ENCODE peak calls at places on chromosomes 11 and 22, in four cellular contexts. One of them, this sample, is unnamed.
A peak's percentile ranks its signal among the peaks of the same experiment; 100 is the strongest.

GRCh38 chr11:19241260-19242183 is 777 bp upstream of the E2F8 start:
- DNase-seq in sigmoid colon: peak; percentile 66
- DNase-seq in IMR-90: no peak
- DNase-seq in CD8-positive, alpha-beta memory T cell: peak; percentile 4
- DNase-seq in this sample: peak; percentile 19

GRCh38 chr22:29314537-29315285 is 786 bp downstream of the RASL10A start:
- DNase-seq in CD8-positive, alpha-beta memory T cell: no peak
- DNase-seq in sigmoid colon: no peak
- DNase-seq in IMR-90: no peak
- DNase-seq in this sample: no peak

GRCh38 chr11:120334894-120335462 is 1.2 kb upstream of the ARHGEF12 start:
- DNase-seq in CD8-positive, alpha-beta memory T cell: peak; percentile 61
- DNase-seq in sigmoid colon: peak; percentile 82
- DNase-seq in IMR-90: peak; percentile 94
- DNase-seq in this sample: no peak

GRCh38 chr11:62516736-62517371 is 29.8 kb downstream of the AHNAK start:
- DNase-seq in sigmoid colon: no peak
- DNase-seq in IMR-90: no peak
- DNase-seq in CD8-positive, alpha-beta memory T cell: no peak
- DNase-seq in this sample: no peak

GRCh38 chr11:126400019-126400962 is 44.8 kb downstream of the ST3GAL4 start:
- DNase-seq in sigmoid colon: no peak
- DNase-seq in CD8-positive, alpha-beta memory T cell: no peak
- DNase-seq in IMR-90: no peak
- DNase-seq in this sample: no peak

GRCh38 chr11:86249307-86250098 is 5.0 kb downstream of the EED start:
- DNase-seq in CD8-positive, alpha-beta memory T cell: no peak
- DNase-seq in IMR-90: no peak
- DNase-seq in sigmoid colon: no peak
- DNase-seq in this sample: no peak

GRCh38 chr22:22721681-22722309 is 77.4 kb downstream of the GGTLC2 start:
- DNase-seq in CD8-positive, alpha-beta memory T cell: peak; percentile 37
- DNase-seq in sigmoid colon: no peak
- DNase-seq in IMR-90: peak; percentile 83
- DNase-seq in this sample: no peak

GRCh38 chr11:60957188-60957587 is 5.2 kb upstream of the SLC15A3 start:
- DNase-seq in CD8-positive, alpha-beta memory T cell: no peak
- DNase-seq in sigmoid colon: no peak
- DNase-seq in IMR-90: no peak
- DNase-seq in this sample: no peak

GRCh38 chr11:114135737-114136151 is 76.2 kb downstream of the ZBTB16 start:
- DNase-seq in IMR-90: no peak
- DNase-seq in CD8-positive, alpha-beta memory T cell: no peak
- DNase-seq in sigmoid colon: peak; percentile 47
- DNase-seq in this sample: no peak

GRCh38 chr22:47835726-47836125 is 1073.3 kb downstream of the TBC1D22A start:
- DNase-seq in sigmoid colon: no peak
- DNase-seq in CD8-positive, alpha-beta memory T cell: no peak
- DNase-seq in IMR-90: peak; percentile 6
- DNase-seq in this sample: no peak

GRCh38 chr11:62792193-62792575 is 378 bp upstream of the TMEM223 start:
- DNase-seq in IMR-90: peak; percentile 18
- DNase-seq in CD8-positive, alpha-beta memory T cell: no peak
- DNase-seq in sigmoid colon: peak; percentile 81
- DNase-seq in this sample: no peak

GRCh38 chr11:47924184-47924671 is 56.1 kb upstream of the PTPRJ start:
- DNase-seq in CD8-positive, alpha-beta memory T cell: no peak
- DNase-seq in sigmoid colon: no peak
- DNase-seq in IMR-90: peak; percentile 86
- DNase-seq in this sample: no peak

GRCh38 chr11:205221-206001 is 1.8 kb downstream of the BET1L start:
- DNase-seq in CD8-positive, alpha-beta memory T cell: no peak
- DNase-seq in IMR-90: no peak
- DNase-seq in sigmoid colon: peak; percentile 58
- DNase-seq in this sample: no peak

GRCh38 chr22:41966607-41967240 is 2.5 kb upstream of the SEPTIN3 start:
- DNase-seq in sigmoid colon: no peak
- DNase-seq in CD8-positive, alpha-beta memory T cell: peak; percentile 20
- DNase-seq in IMR-90: peak; percentile 88
- DNase-seq in this sample: no peak

GRCh38 chr22:29112680-29113079 is 39.8 kb downstream of the KREMEN1 start:
- DNase-seq in IMR-90: peak; percentile 8
- DNase-seq in sigmoid colon: no peak
- DNase-seq in CD8-positive, alpha-beta memory T cell: no peak
- DNase-seq in this sample: no peak

GRCh38 chr11:8983552-8983951 is 19.3 kb upstream of the TMEM9B start:
- DNase-seq in CD8-positive, alpha-beta memory T cell: no peak
- DNase-seq in IMR-90: no peak
- DNase-seq in sigmoid colon: no peak
- DNase-seq in this sample: no peak

GRCh38 chr22:20150381-20151275 is at the start of gene CCDC188:
- DNase-seq in CD8-positive, alpha-beta memory T cell: no peak
- DNase-seq in IMR-90: no peak
- DNase-seq in sigmoid colon: no peak
- DNase-seq in this sample: no peak

DNA sequence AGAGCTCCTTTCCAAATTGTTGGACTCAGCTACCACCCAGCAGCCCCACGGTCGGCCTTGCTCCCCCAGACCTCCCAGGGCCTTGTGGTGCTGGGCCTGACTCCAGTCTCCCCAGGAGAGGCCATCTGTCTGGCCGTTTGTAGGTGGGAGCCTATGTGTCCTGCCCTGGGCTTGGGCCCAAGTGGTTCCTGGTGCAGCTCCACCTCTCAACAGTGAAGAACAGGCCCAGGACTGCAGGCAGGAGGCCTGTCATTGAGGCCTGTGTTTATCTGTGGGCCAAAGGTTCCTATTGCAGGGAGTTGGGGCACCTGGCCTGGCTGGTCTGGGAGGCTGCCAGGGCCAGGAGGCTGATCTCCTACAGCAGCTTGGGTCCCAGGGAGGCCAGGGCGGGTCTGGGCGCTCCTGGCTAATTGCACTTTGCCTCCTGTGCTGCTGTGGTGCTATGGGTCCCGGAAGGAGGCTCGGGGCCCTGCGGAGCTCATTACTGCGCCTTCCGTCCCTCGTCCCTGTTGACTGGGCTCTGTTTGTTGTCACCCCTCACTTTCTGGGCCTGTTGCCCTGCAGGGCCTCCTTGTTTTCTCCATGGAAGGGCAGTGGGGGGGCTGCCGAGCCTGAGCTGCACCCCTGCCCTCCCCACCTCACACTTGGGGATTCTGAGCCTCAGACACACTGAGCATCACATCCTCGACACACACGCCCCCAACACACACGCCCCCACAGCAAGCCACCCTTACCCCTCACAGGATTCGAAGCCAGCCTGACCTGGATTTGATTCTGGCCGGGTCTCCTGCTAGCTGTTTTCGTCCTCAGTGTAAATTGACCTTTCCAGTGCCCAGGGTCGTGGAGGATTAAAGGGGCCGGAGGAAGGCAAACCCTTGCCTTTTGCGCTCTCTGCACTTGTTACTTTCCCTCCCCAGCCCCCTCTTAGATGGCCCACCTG is 6.8 kb upstream of the OMP start:
- DNase-seq in sigmoid colon: peak; percentile 55
- DNase-seq in CD8-positive, alpha-beta memory T cell: no peak
- DNase-seq in IMR-90: no peak
- DNase-seq in this sample: no peak
- H3K9me3 ChIP-seq in sigmoid colon: no peaks in the 10 kb centered on the region
- H3K9me3 ChIP-seq in CD8-positive, alpha-beta memory T cell: no peaks in the 10 kb centered on the region
- H3K9me3 ChIP-seq in IMR-90: no peaks in the 10 kb centered on the region
- H3K9me3 ChIP-seq in this sample: no peaks in the 10 kb centered on the region

GRCh38 chr11:6655020-6655789 is 404 bp downstream of the DCHS1 start:
- DNase-seq in CD8-positive, alpha-beta memory T cell: peak; percentile 8
- DNase-seq in IMR-90: no peak
- DNase-seq in sigmoid colon: peak; percentile 74
- DNase-seq in this sample: no peak
- H3K9me3 ChIP-seq in CD8-positive, alpha-beta memory T cell: no peaks in the 10 kb centered on the region
- H3K9me3 ChIP-seq in IMR-90: no peaks in the 10 kb centered on the region
- H3K9me3 ChIP-seq in sigmoid colon: no peaks in the 10 kb centered on the region
- H3K9me3 ChIP-seq in this sample: no peaks in the 10 kb centered on the region

GRCh38 chr11:46458491-46458890 is 66.9 kb upstream of the CHRM4 start:
- DNase-seq in IMR-90: no peak
- DNase-seq in CD8-positive, alpha-beta memory T cell: no peak
- DNase-seq in sigmoid colon: no peak
- DNase-seq in this sample: no peak
- H3K9me3 ChIP-seq in IMR-90: no peaks in the 10 kb centered on the region
- H3K9me3 ChIP-seq in CD8-positive, alpha-beta memory T cell: no peaks in the 10 kb centered on the region
- H3K9me3 ChIP-seq in sigmoid colon: no peaks in the 10 kb centered on the region
- H3K9me3 ChIP-seq in this sample: no peaks in the 10 kb centered on the region

GRCh38 chr11:133520707-133521106 is 11.6 kb downstream of the OPCML start:
- DNase-seq in CD8-positive, alpha-beta memory T cell: no peak
- DNase-seq in sigmoid colon: no peak
- DNase-seq in IMR-90: no peak
- DNase-seq in this sample: no peak

GRCh38 chr11:133516845-133517244 is 15.5 kb downstream of the OPCML start:
- DNase-seq in CD8-positive, alpha-beta memory T cell: no peak
- DNase-seq in IMR-90: no peak
- DNase-seq in sigmoid colon: no peak
- DNase-seq in this sample: no peak

GRCh38 chr11:133519560-133519959 is 12.7 kb downstream of the OPCML start:
- DNase-seq in CD8-positive, alpha-beta memory T cell: no peak
- DNase-seq in IMR-90: no peak
- DNase-seq in sigmoid colon: no peak
- DNase-seq in this sample: no peak

GRCh38 chr11:133522344-133522743 is 10.0 kb downstream of the OPCML start:
- DNase-seq in sigmoid colon: no peak
- DNase-seq in IMR-90: no peak
- DNase-seq in CD8-positive, alpha-beta memory T cell: no peak
- DNase-seq in this sample: no peak

DNA sequence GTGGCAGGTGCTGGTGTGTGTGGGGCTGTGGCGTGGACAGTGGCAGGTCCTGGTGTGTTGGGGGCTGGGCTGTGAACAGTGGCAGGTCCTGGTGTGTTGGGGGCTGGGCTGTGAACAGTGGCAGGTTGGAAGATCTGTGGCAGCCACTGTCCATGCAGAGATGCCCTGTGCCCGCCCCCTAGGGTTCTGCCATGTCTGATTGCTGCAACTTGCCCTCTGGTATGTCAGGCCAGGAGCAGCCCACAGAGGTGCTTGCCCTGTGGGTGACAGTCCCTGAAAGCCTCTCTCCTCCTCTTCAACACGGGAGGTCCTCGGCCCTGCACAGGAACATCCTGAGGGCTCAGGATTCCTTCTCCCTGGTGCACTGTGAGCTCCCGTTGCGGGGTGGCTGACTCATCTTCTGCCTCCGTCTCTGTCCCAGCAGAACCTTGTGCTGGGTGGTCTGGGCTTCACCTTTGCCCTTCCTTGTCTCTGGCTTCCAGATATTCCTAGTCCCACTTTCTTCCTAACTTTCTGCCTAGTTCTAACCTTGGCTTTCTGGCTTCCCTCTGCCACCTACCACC is 13.5 kb downstream of the OPCML start:
- DNase-seq in CD8-positive, alpha-beta memory T cell: no peak
- DNase-seq in sigmoid colon: no peak
- DNase-seq in IMR-90: no peak
- DNase-seq in this sample: no peak
- H3K9me3 ChIP-seq in CD8-positive, alpha-beta memory T cell: no peaks in the 10 kb centered on the region
- H3K9me3 ChIP-seq in sigmoid colon: no peaks in the 10 kb centered on the region
- H3K9me3 ChIP-seq in IMR-90: peaks cover 50% of the 10 kb centered on the region
- H3K9me3 ChIP-seq in this sample: no peaks in the 10 kb centered on the region

GRCh38 chr11:108204918-108205499 is 17.4 kb downstream of the NPAT start:
- DNase-seq in CD8-positive, alpha-beta memory T cell: no peak
- DNase-seq in IMR-90: no peak
- DNase-seq in sigmoid colon: no peak
- DNase-seq in this sample: no peak
- H3K9me3 ChIP-seq in CD8-positive, alpha-beta memory T cell: peaks cover 6% of the 10 kb centered on the region
- H3K9me3 ChIP-seq in IMR-90: peaks cover 16% of the 10 kb centered on the region
- H3K9me3 ChIP-seq in sigmoid colon: no peaks in the 10 kb centered on the region
- H3K9me3 ChIP-seq in this sample: peaks cover 8% of the 10 kb centered on the region

GRCh38 chr11:50186146-50186545 is 153.5 kb downstream of the OR4C45 start:
- DNase-seq in IMR-90: no peak
- DNase-seq in sigmoid colon: no peak
- DNase-seq in CD8-positive, alpha-beta memory T cell: no peak
- DNase-seq in this sample: no peak
- H3K9me3 ChIP-seq in IMR-90: no peaks in the 10 kb centered on the region
- H3K9me3 ChIP-seq in sigmoid colon: no peaks in the 10 kb centered on the region
- H3K9me3 ChIP-seq in CD8-positive, alpha-beta memory T cell: no peaks in the 10 kb centered on the region
- H3K9me3 ChIP-seq in this sample: no peaks in the 10 kb centered on the region

This sample was measured in T-helper 17 cell.